ENCODE peak calls at places on chromosomes 2 and 18, in seven cellular contexts. W is T47D, D is NCI-H2081, K is posterior cingulate gyrus, I is GM23248, S is GM23338, L is tibial nerve. Q is an unnamed sample.

GRCh38 chr2:98560256-98560771 is 48.0 kb downstream of the COA5 start:
- DNase-seq in D (no peak), I (peak; percentile 96), S (no peak), L (no peak), K (no peak), W (no peak), Q (no peak)

GRCh38 chr2:173023718-173024117 is 51.9 kb upstream of the MAP3K20 start:
- DNase-seq in D (no peak), W (no peak), S (no peak), L (no peak), I (no peak), K (no peak), Q (no peak)

GRCh38 chr18:62412248-62412979 is 87.3 kb downstream of the TNFRSF11A start:
- DNase-seq in I (no peak), S (no peak), L (no peak), D (no peak), W (no peak), K (no peak), Q (no peak)

GRCh38 chr2:1601064-1601405 is 143.3 kb downstream of the PXDN start:
- DNase-seq in W (peak; percentile 72), K (no peak), L (no peak), I (no peak), D (no peak), S (no peak), Q (no peak)

GRCh38 chr2:64391940-64392339 is 62.0 kb upstream of the LGALSL start:
- DNase-seq in K (no peak), D (no peak), I (no peak), L (no peak), S (no peak), W (no peak), Q (no peak)

GRCh38 chr2:181886192-181886591 is 5.3 kb upstream of the ITPRID2 start:
- DNase-seq in D (no peak), W (no peak), K (no peak), I (peak; percentile 14), L (no peak), S (no peak), Q (no peak)

GRCh38 chr18:53070706-53071105 is 730.7 kb downstream of the DCC start:
- DNase-seq in K (no peak), D (peak; percentile 6), S (no peak), L (no peak), I (no peak), W (no peak), Q (peak; percentile 82)

GRCh38 chr2:75500633-75501032 is 60.1 kb downstream of the EVA1A start:
- DNase-seq in I (peak; percentile 60), D (peak; percentile 88), K (no peak), S (no peak), L (no peak), W (no peak), Q (no peak)

GRCh38 chr18:55110436-55110835 is 151.2 kb upstream of the CCDC68 start:
- DNase-seq in L (no peak), K (no peak), S (no peak), I (no peak), W (no peak), D (no peak), Q (peak; percentile 20)

GRCh38 chr2:171762879-171763573 is 75.8 kb downstream of the DYNC1I2 start:
- DNase-seq in L (no peak), K (no peak), D (peak; percentile 27), W (no peak), I (peak; percentile 39), S (no peak), Q (no peak)

GRCh38 chr2:34806396-34806795 is 1207.3 kb upstream of the FAM98A start:
- DNase-seq in W (no peak), D (no peak), I (no peak), S (no peak), K (no peak), L (no peak), Q (no peak)

GRCh38 chr2:88658318-88658717 is 31.1 kb upstream of the EIF2AK3 start:
- DNase-seq in S (no peak), L (no peak), K (no peak), D (no peak), W (no peak), I (peak; percentile 84), Q (no peak)

GRCh38 chr2:72625359-72625758 is 200.5 kb downstream of the EXOC6B start:
- DNase-seq in K (no peak), S (no peak), D (no peak), L (no peak), W (no peak), I (no peak), Q (no peak)

GRCh38 chr2:74025971-74026612 is 41.4 kb downstream of the TET3 start:
- DNase-seq in W (no peak), L (no peak), D (no peak), K (no peak), S (peak; percentile 83), I (peak; percentile 51), Q (no peak)

GRCh38 chr2:213016984-213017351 is 134.4 kb downstream of the IKZF2 start:
- DNase-seq in I (peak; percentile 84), D (no peak), L (no peak), W (no peak), K (no peak), S (no peak), Q (no peak)

GRCh38 chr2:78145997-78146722 is 624.0 kb upstream of the LRRTM4 start:
- DNase-seq in S (no peak), I (no peak), W (no peak), D (no peak), K (no peak), L (no peak), Q (no peak)

GRCh38 chr2:10922307-10923006 is 10.7 kb downstream of the KCNF1 start:
- DNase-seq in I (no peak), L (no peak), D (no peak), S (peak; percentile 36), K (no peak), W (no peak), Q (no peak)

GRCh38 chr2:230358305-230358704 is 31.3 kb downstream of the SP140L start:
- DNase-seq in L (no peak), I (peak; percentile 74), S (no peak), W (no peak), K (no peak), D (no peak), Q (no peak)

GRCh38 chr2:63484481-63484880 is 103.8 kb downstream of the WDPCP start:
- DNase-seq in I (no peak), D (peak; percentile 61), L (no peak), S (no peak), W (no peak), K (no peak), Q (no peak)

Q was measured in left kidney.